ENCODE peak calls at places on chromosomes 7 and 10, in seven cellular contexts. One of them, this sample, is unnamed.

GRCh38 chr10:53598914-53599313 is 826.3 kb upstream of the MBL2 start:
- DNase-seq in hippocampal formation: no peak
- DNase-seq in Caki2: no peak
- DNase-seq in neuronal stem cell: no peak
- DNase-seq in glutamatergic neuron: no peak
- DNase-seq in iPS-NIHi11: peak
- DNase-seq in GM12865: no peak
- DNase-seq in this sample: no peak

GRCh38 chr7:131944556-131945069 is 388.2 kb upstream of the PODXL start:
- DNase-seq in hippocampal formation: no peak
- DNase-seq in Caki2: no peak
- DNase-seq in neuronal stem cell: no peak
- DNase-seq in glutamatergic neuron: no peak
- DNase-seq in iPS-NIHi11: no peak
- DNase-seq in GM12865: no peak
- DNase-seq in this sample: no peak

GRCh38 chr7:116395125-116395791 is 104.3 kb upstream of the CAV2 start:
- DNase-seq in hippocampal formation: no peak
- DNase-seq in Caki2: peak
- DNase-seq in neuronal stem cell: no peak
- DNase-seq in glutamatergic neuron: no peak
- DNase-seq in iPS-NIHi11: peak
- DNase-seq in GM12865: no peak
- DNase-seq in this sample: peak

GRCh38 chr7:45203947-45204445 is 46.4 kb downstream of the RAMP3 start:
- DNase-seq in hippocampal formation: no peak
- DNase-seq in Caki2: no peak
- DNase-seq in neuronal stem cell: no peak
- DNase-seq in glutamatergic neuron: no peak
- DNase-seq in iPS-NIHi11: no peak
- DNase-seq in GM12865: peak
- DNase-seq in this sample: no peak

GRCh38 chr10:108052981-108053380 is 888.5 kb upstream of the SORCS1 start:
- DNase-seq in hippocampal formation: no peak
- DNase-seq in Caki2: no peak
- DNase-seq in neuronal stem cell: no peak
- DNase-seq in glutamatergic neuron: no peak
- DNase-seq in iPS-NIHi11: no peak
- DNase-seq in GM12865: peak
- DNase-seq in this sample: no peak

GRCh38 chr10:49398000-49398861 is 2.3 kb upstream of the DRGX start:
- DNase-seq in hippocampal formation: no peak
- DNase-seq in Caki2: peak
- DNase-seq in neuronal stem cell: peak
- DNase-seq in glutamatergic neuron: peak
- DNase-seq in iPS-NIHi11: peak
- DNase-seq in GM12865: peak
- DNase-seq in this sample: no peak

GRCh38 chr10:80260295-80261243 is 28.9 kb downstream of the MAT1A start:
- DNase-seq in hippocampal formation: no peak
- DNase-seq in Caki2: peak
- DNase-seq in neuronal stem cell: peak
- DNase-seq in glutamatergic neuron: no peak
- DNase-seq in iPS-NIHi11: peak
- DNase-seq in GM12865: peak
- DNase-seq in this sample: peak

GRCh38 chr10:63523015-63523414 is 1.8 kb downstream of the REEP3 start:
- DNase-seq in hippocampal formation: no peak
- DNase-seq in Caki2: no peak
- DNase-seq in neuronal stem cell: no peak
- DNase-seq in glutamatergic neuron: no peak
- DNase-seq in iPS-NIHi11: no peak
- DNase-seq in GM12865: no peak
- DNase-seq in this sample: no peak

GRCh38 chr7:100891555-100891954 is 2.0 kb upstream of the UFSP1 start:
- DNase-seq in hippocampal formation: no peak
- DNase-seq in Caki2: peak
- DNase-seq in neuronal stem cell: no peak
- DNase-seq in glutamatergic neuron: no peak
- DNase-seq in iPS-NIHi11: no peak
- DNase-seq in GM12865: no peak
- DNase-seq in this sample: no peak

GRCh38 chr10:17989908-17990767 is 38.4 kb downstream of the SLC39A12 start:
- DNase-seq in hippocampal formation: no peak
- DNase-seq in Caki2: peak
- DNase-seq in neuronal stem cell: no peak
- DNase-seq in glutamatergic neuron: no peak
- DNase-seq in iPS-NIHi11: no peak
- DNase-seq in GM12865: peak
- DNase-seq in this sample: no peak

GRCh38 chr10:92068900-92069299 is 145.3 kb downstream of the BTAF1 start:
- DNase-seq in hippocampal formation: no peak
- DNase-seq in Caki2: no peak
- DNase-seq in neuronal stem cell: no peak
- DNase-seq in glutamatergic neuron: no peak
- DNase-seq in iPS-NIHi11: no peak
- DNase-seq in GM12865: no peak
- DNase-seq in this sample: no peak

GRCh38 chr10:32983333-32983909 is 25.4 kb upstream of the ITGB1 start:
- DNase-seq in hippocampal formation: no peak
- DNase-seq in Caki2: peak
- DNase-seq in neuronal stem cell: no peak
- DNase-seq in glutamatergic neuron: no peak
- DNase-seq in iPS-NIHi11: no peak
- DNase-seq in GM12865: no peak
- DNase-seq in this sample: peak

GRCh38 chr7:136256491-136256890 is 279.3 kb upstream of the MTPN start:
- DNase-seq in hippocampal formation: no peak
- DNase-seq in Caki2: no peak
- DNase-seq in neuronal stem cell: no peak
- DNase-seq in glutamatergic neuron: no peak
- DNase-seq in iPS-NIHi11: no peak
- DNase-seq in GM12865: no peak
- DNase-seq in this sample: no peak

GRCh38 chr10:69220510-69220909 is 378 bp downstream of the HKDC1 start:
- DNase-seq in hippocampal formation: no peak
- DNase-seq in Caki2: no peak
- DNase-seq in neuronal stem cell: no peak
- DNase-seq in glutamatergic neuron: no peak
- DNase-seq in iPS-NIHi11: no peak
- DNase-seq in GM12865: no peak
- DNase-seq in this sample: no peak

GRCh38 chr10:17643339-17643754 is 604 bp upstream of the STAM start:
- DNase-seq in hippocampal formation: no peak
- DNase-seq in Caki2: no peak
- DNase-seq in neuronal stem cell: no peak
- DNase-seq in glutamatergic neuron: peak
- DNase-seq in iPS-NIHi11: peak
- DNase-seq in GM12865: no peak
- DNase-seq in this sample: no peak

GRCh38 chr10:42981358-42982236 is 95.3 kb upstream of the RET start:
- DNase-seq in hippocampal formation: no peak
- DNase-seq in Caki2: no peak
- DNase-seq in neuronal stem cell: no peak
- DNase-seq in glutamatergic neuron: peak
- DNase-seq in iPS-NIHi11: no peak
- DNase-seq in GM12865: no peak
- DNase-seq in this sample: no peak

GRCh38 chr10:113578766-113579165 is 25.9 kb downstream of the HABP2 start:
- DNase-seq in hippocampal formation: no peak
- DNase-seq in Caki2: no peak
- DNase-seq in neuronal stem cell: no peak
- DNase-seq in glutamatergic neuron: no peak
- DNase-seq in iPS-NIHi11: no peak
- DNase-seq in GM12865: no peak
- DNase-seq in this sample: no peak

GRCh38 chr10:127881262-127881661 is 11.5 kb downstream of the CLRN3 start:
- DNase-seq in hippocampal formation: no peak
- DNase-seq in Caki2: no peak
- DNase-seq in neuronal stem cell: no peak
- DNase-seq in glutamatergic neuron: no peak
- DNase-seq in iPS-NIHi11: no peak
- DNase-seq in GM12865: no peak
- DNase-seq in this sample: no peak

GRCh38 chr7:4151926-4152549 is 530.1 kb upstream of the FOXK1 start:
- DNase-seq in hippocampal formation: no peak
- DNase-seq in Caki2: no peak
- DNase-seq in neuronal stem cell: no peak
- DNase-seq in glutamatergic neuron: no peak
- DNase-seq in iPS-NIHi11: no peak
- DNase-seq in GM12865: no peak
- DNase-seq in this sample: no peak

GRCh38 chr7:72321637-72322036 is 90.5 kb downstream of the CALN1 start:
- DNase-seq in hippocampal formation: no peak
- DNase-seq in Caki2: no peak
- DNase-seq in neuronal stem cell: no peak
- DNase-seq in glutamatergic neuron: no peak
- DNase-seq in iPS-NIHi11: no peak
- DNase-seq in GM12865: no peak
- DNase-seq in this sample: no peak

GRCh38 chr10:86651021-86651471 is 3.3 kb upstream of the OPN4 start:
- DNase-seq in hippocampal formation: no peak
- DNase-seq in Caki2: no peak
- DNase-seq in neuronal stem cell: no peak
- DNase-seq in glutamatergic neuron: no peak
- DNase-seq in iPS-NIHi11: peak
- DNase-seq in GM12865: no peak
- DNase-seq in this sample: no peak

GRCh38 chr10:69045441-69046300 is 42.2 kb upstream of the SRGN start:
- DNase-seq in hippocampal formation: no peak
- DNase-seq in Caki2: peak
- DNase-seq in neuronal stem cell: no peak
- DNase-seq in glutamatergic neuron: no peak
- DNase-seq in iPS-NIHi11: no peak
- DNase-seq in GM12865: peak
- DNase-seq in this sample: no peak

GRCh38 chr7:44284216-44284615 is 41.2 kb downstream of the CAMK2B start:
- DNase-seq in hippocampal formation: no peak
- DNase-seq in Caki2: no peak
- DNase-seq in neuronal stem cell: no peak
- DNase-seq in glutamatergic neuron: peak
- DNase-seq in iPS-NIHi11: no peak
- DNase-seq in GM12865: no peak
- DNase-seq in this sample: no peak

GRCh38 chr10:102593074-102593803 is 51.0 kb upstream of the TRIM8 start:
- DNase-seq in hippocampal formation: no peak
- DNase-seq in Caki2: peak
- DNase-seq in neuronal stem cell: no peak
- DNase-seq in glutamatergic neuron: no peak
- DNase-seq in iPS-NIHi11: no peak
- DNase-seq in GM12865: no peak
- DNase-seq in this sample: no peak

GRCh38 chr10:100886099-100886498 is 26.7 kb upstream of the SLF2 start:
- DNase-seq in hippocampal formation: no peak
- DNase-seq in Caki2: no peak
- DNase-seq in neuronal stem cell: no peak
- DNase-seq in glutamatergic neuron: no peak
- DNase-seq in iPS-NIHi11: no peak
- DNase-seq in GM12865: no peak
- DNase-seq in this sample: no peak

This sample was measured in T1000.